ENCODE peak calls at places on chromosomes 6 and 20, in ten cellular contexts. M is BE2C; C is gastrocnemius medialis; P is stomach; W is activated T-helper 9 cell treated with anti-CD3 and anti-CD28 coated beads, Interleukin-2, amount 50 U/mL, for 16 hours; X is HCEC 1CT; Y is CD8-positive, alpha-beta T cell; D is HFFc6; R is lower leg skin; E is hippocampal formation. G is an unnamed sample.

GRCh38 chr6:36873612-36874011 is 991 bp downstream of the PPIL1 start:
- DNase-seq in M (no peak), C (no peak), P (no peak), W (no peak), X (no peak), Y (no peak), D (no peak), R (no peak), E (no peak), G (no peak)

GRCh38 chr6:144331610-144332009 is 46.5 kb downstream of the UTRN start:
- DNase-seq in M (no peak), C (no peak), P (no peak), W (no peak), X (peak), Y (no peak), D (peak), R (no peak), E (no peak), G (no peak)

GRCh38 chr20:36102809-36103596 is 51.5 kb upstream of the EPB41L1 start:
- DNase-seq in M (no peak), C (no peak), P (peak), W (no peak), X (no peak), Y (no peak), D (no peak), R (no peak), E (no peak), G (no peak)

GRCh38 chr20:13613917-13614316 is 24.8 kb downstream of the TASP1 start:
- DNase-seq in M (no peak), C (no peak), P (no peak), W (no peak), X (no peak), Y (no peak), D (no peak), R (no peak), E (no peak), G (no peak)

GRCh38 chr6:46935687-46936086 is 13.9 kb upstream of the ADGRF5 start:
- DNase-seq in M (no peak), C (peak), P (no peak), W (no peak), X (no peak), Y (no peak), D (no peak), R (no peak), E (no peak), G (no peak)

GRCh38 chr6:129818251-129818650 is 42.9 kb downstream of the TMEM244 start:
- DNase-seq in M (no peak), C (no peak), P (no peak), W (no peak), X (no peak), Y (no peak), D (no peak), R (no peak), E (no peak), G (no peak)

GRCh38 chr20:11316244-11316643 is 601.4 kb upstream of the BTBD3 start:
- DNase-seq in M (no peak), C (no peak), P (no peak), W (no peak), X (no peak), Y (no peak), D (no peak), R (no peak), E (no peak), G (no peak)

GRCh38 chr6:97399208-97399607 is 116.2 kb upstream of the MMS22L start:
- DNase-seq in M (no peak), C (no peak), P (no peak), W (no peak), X (no peak), Y (no peak), D (no peak), R (no peak), E (no peak), G (no peak)